ENCODE peak calls at places on chromosomes 13 and 19, in four cellular contexts. H is ACHN; C is stimulated activated CD4-positive, alpha-beta T cell treated with anti-CD3 and anti-CD28 coated beads, TNF-alpha, amount 100 ng/mL, for 1 hour; U is CD4-positive, alpha-beta memory T cell. I is an unnamed sample.

GRCh38 chr19:19185853-19186728 is 5.9 kb downstream of the BORCS8 start:
- DNase-seq in U (peak; percentile 66), C (peak; percentile 31), H (peak; percentile 41), I (peak; percentile 81)

GRCh38 chr19:29854033-29854432 is 42.2 kb downstream of the CCNE1 start:
- DNase-seq in H (no peak), C (no peak), U (no peak), I (no peak)

GRCh38 chr13:88022826-88023225 is 351.7 kb downstream of the SLITRK5 start:
- DNase-seq in C (no peak), H (no peak), U (no peak), I (peak; percentile 72)

GRCh38 chr13:77779461-77780272 is 82.2 kb downstream of the SLAIN1 start:
- DNase-seq in H (peak; percentile 53), U (peak; percentile 38), C (no peak), I (peak; percentile 92)

GRCh38 chr19:33473644-33474305 is 47.8 kb downstream of the PEPD start:
- DNase-seq in C (no peak), H (no peak), U (no peak), I (no peak)

GRCh38 chr13:59834801-59835200 is 328.9 kb downstream of the DIAPH3 start:
- DNase-seq in H (no peak), C (no peak), U (no peak), I (no peak)

GRCh38 chr19:46731007-46731501 is 14.1 kb upstream of the PRKD2 start:
- DNase-seq in H (peak; percentile 52), C (no peak), U (no peak), I (peak; percentile 100)

GRCh38 chr13:72959643-72960042 is 99.2 kb upstream of the KLF5 start:
- DNase-seq in C (no peak), U (no peak), H (no peak), I (no peak)

GRCh38 chr19:38506723-38507550 is 73.4 kb downstream of the RYR1 start:
- DNase-seq in H (peak; percentile 70), C (peak; percentile 82), U (peak; percentile 93), I (peak; percentile 87)

GRCh38 chr13:59208405-59209195 is 955.1 kb downstream of the DIAPH3 start:
- DNase-seq in C (no peak), U (no peak), H (no peak), I (no peak)

GRCh38 chr13:110815471-110816204 is 99.2 kb downstream of the ANKRD10 start:
- DNase-seq in U (no peak), H (no peak), C (no peak), I (no peak)

GRCh38 chr13:22596157-22596863 is 584.5 kb upstream of the SGCG start:
- DNase-seq in C (no peak), U (no peak), H (no peak), I (no peak)

I was measured in NB4.